ENCODE peak calls at places on chromosomes 3 and 15, in six cellular contexts. G, S, A, D, O and C are unnamed samples.
A peak's percentile ranks its signal among the peaks of the same experiment; 100 is the strongest.

GRCh38 chr15:44584162-44584749 is 47.3 kb downstream of the EIF3J start:
- DNase-seq in O (no peak), D (peak; percentile 47), S (no peak), A (peak; percentile 74), G (no peak), C (peak; percentile 19)

GRCh38 chr3:64880926-64881325 is 193.1 kb upstream of the ADAMTS9 start:
- DNase-seq in D (no peak), G (no peak), A (no peak), O (no peak), S (no peak), C (no peak)

GRCh38 chr15:94280301-94280700 is 48.9 kb downstream of the MCTP2 start:
- DNase-seq in O (no peak), S (no peak), A (no peak), G (no peak), D (no peak), C (no peak)

GRCh38 chr3:179026636-179027035 is 45.0 kb downstream of the ZMAT3 start:
- DNase-seq in O (no peak), A (no peak), S (no peak), G (no peak), D (no peak), C (peak; percentile 56)

GRCh38 chr15:98896002-98896721 is 111.4 kb downstream of the PGPEP1L start:
- DNase-seq in O (no peak), A (no peak), S (no peak), D (no peak), G (no peak), C (peak; percentile 88)

GRCh38 chr15:101578443-101578894 is 73.7 kb downstream of the TM2D3 start:
- DNase-seq in S (no peak), G (no peak), D (peak; percentile 63), O (no peak), A (no peak), C (peak; percentile 32)

GRCh38 chr3:9746330-9746729 is 3.4 kb upstream of the OGG1 start:
- DNase-seq in O (no peak), D (no peak), S (peak; percentile 76), G (no peak), A (no peak), C (peak; percentile 77)

GRCh38 chr15:33789141-33789540 is 179.2 kb upstream of the CHRM5 start:
- DNase-seq in S (peak; percentile 5), O (no peak), A (no peak), D (no peak), G (no peak), C (peak; percentile 46)

GRCh38 chr3:155661730-155662129 is 83.1 kb downstream of the PLCH1 start:
- DNase-seq in O (no peak), D (no peak), S (no peak), G (no peak), A (no peak), C (no peak)

GRCh38 chr3:170040283-170040907 is 2.6 kb downstream of the GPR160 start:
- DNase-seq in D (peak; percentile 31), A (no peak), O (no peak), S (no peak), G (no peak), C (no peak)

GRCh38 chr3:83729576-83729975 is 1229.2 kb upstream of the CADM2 start:
- DNase-seq in D (no peak), O (no peak), A (no peak), G (no peak), S (no peak), C (no peak)

GRCh38 chr3:45557886-45558285 is 36.7 kb upstream of the LIMD1 start:
- DNase-seq in O (no peak), S (no peak), G (no peak), D (no peak), A (no peak), C (no peak)

GRCh38 chr3:31645233-31645632 is 112.5 kb downstream of the STT3B start:
- DNase-seq in S (no peak), G (no peak), O (peak; percentile 61), D (no peak), A (no peak), C (no peak)

GRCh38 chr3:171809513-171810277 is 588 bp downstream of the PLD1 start:
- DNase-seq in O (peak; percentile 93), A (peak; percentile 68), S (no peak), G (peak; percentile 88), D (peak; percentile 81), C (peak; percentile 89)

GRCh38 chr3:69079269-69080159 is 651 bp downstream of the UBA3 start:
- DNase-seq in D (no peak), A (no peak), G (no peak), S (no peak), O (peak; percentile 56), C (peak; percentile 21)

GRCh38 chr3:94173667-94174434 is 111.0 kb downstream of the NSUN3 start:
- DNase-seq in G (no peak), D (no peak), A (no peak), S (no peak), O (no peak), C (no peak)

GRCh38 chr3:120064641-120065040 is 29.6 kb downstream of the GSK3B start:
- DNase-seq in O (no peak), S (no peak), A (no peak), G (no peak), D (no peak), C (no peak)

GRCh38 chr3:187368251-187368733 is at the start of gene RTP4:
- DNase-seq in G (peak; percentile 50), O (no peak), D (peak; percentile 53), S (no peak), A (peak; percentile 65), C (peak; percentile 78)

GRCh38 chr3:118080886-118081285 is 953.8 kb downstream of the IGSF11 start:
- DNase-seq in S (no peak), D (no peak), O (no peak), G (no peak), A (no peak), C (no peak)

GRCh38 chr15:96359772-96360498 is 29.4 kb downstream of the NR2F2 start:
- DNase-seq in A (no peak), S (no peak), O (no peak), D (no peak), G (no peak), C (peak; percentile 64)

GRCh38 chr3:159911664-159912037 is 77.0 kb upstream of the IL12A start:
- DNase-seq in S (no peak), O (no peak), D (no peak), A (no peak), G (no peak), C (no peak)

GRCh38 chr15:83284563-83285283 is at the start of gene BNC1:
- DNase-seq in D (no peak), O (no peak), S (no peak), A (no peak), G (no peak), C (peak; percentile 38)

GRCh38 chr3:79039192-79039591 is 728.6 kb downstream of the ROBO1 start:
- DNase-seq in A (no peak), D (no peak), O (no peak), S (no peak), G (no peak), C (peak; percentile 33)

GRCh38 chr3:5102532-5102931 is 19.6 kb upstream of the ARL8B start:
- DNase-seq in G (no peak), A (no peak), S (no peak), O (no peak), D (no peak), C (no peak)

GRCh38 chr3:68699541-68699940 is 232.8 kb downstream of the TAFA4 start:
- DNase-seq in O (no peak), A (no peak), G (no peak), S (no peak), D (no peak), C (no peak)

GRCh38 chr15:43998607-43999006 is 171.8 kb downstream of the WDR76 start:
- DNase-seq in A (no peak), G (peak; percentile 45), O (no peak), S (no peak), D (peak; percentile 55), C (peak; percentile 52)

GRCh38 chr3:139113231-139113749 is 68.6 kb upstream of the PRR23C start:
- DNase-seq in O (no peak), D (no peak), S (no peak), A (no peak), G (no peak), C (no peak)

GRCh38 chr15:89130194-89130593 is 41.9 kb downstream of the ABHD2 start:
- DNase-seq in D (no peak), S (no peak), G (no peak), O (no peak), A (no peak), C (no peak)

GRCh38 chr15:101047301-101047781 is 128.2 kb downstream of the LRRK1 start:
- DNase-seq in S (no peak), O (no peak), G (peak; percentile 2), D (peak; percentile 12), A (peak; percentile 32), C (peak; percentile 49)

DNA sequence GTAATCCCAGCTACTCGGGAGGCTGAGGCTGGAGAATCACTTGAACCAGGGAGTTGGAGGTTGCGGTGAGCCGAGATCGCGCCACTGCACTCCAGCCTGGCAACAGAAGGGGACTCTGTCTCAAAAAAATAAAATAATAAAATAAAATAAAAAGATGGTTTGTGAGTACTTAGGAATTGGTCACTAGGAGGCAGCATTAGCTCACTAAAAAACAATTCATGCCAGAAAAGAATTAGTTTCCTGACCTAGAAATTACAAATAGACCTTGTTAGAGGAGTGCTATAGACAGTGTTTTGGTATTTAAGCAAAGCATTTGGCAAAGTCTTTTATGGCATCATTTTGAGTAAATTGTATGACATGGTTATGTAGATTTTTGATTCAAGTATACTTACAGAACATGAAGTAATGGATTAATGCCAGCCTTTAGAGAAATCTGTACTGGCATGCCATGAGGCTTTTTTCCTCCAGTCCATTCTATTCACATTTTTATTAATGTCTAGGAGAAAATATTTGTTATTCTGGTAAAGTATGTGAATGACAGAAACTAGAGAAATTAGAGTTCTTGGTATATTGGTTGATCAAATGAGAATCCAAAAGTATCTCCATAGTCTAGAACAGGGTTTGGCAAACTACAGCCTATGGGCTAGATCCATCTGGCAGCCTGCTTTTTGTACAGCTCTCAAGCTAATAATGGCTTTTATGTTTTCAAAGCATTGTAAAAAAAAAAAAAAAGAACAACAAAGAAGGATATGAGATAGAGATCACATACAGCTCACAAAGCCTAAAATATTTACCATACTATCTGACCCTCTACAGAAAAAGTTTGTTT is 81.6 kb downstream of the LRRC49 start:
- DNase-seq in S (peak; percentile 57), D (no peak), A (no peak), G (no peak), O (no peak), C (peak; percentile 69)
- TF ChIP-seq CTCF in S (peak; percentile 31), D (peak; percentile 22), A (no peak), G (no peak), O (peak; percentile 20), C (peak; percentile 52)

GRCh38 chr15:92395176-92395521 is 1.5 kb downstream of the ST8SIA2 start:
- DNase-seq in D (no peak), G (no peak), O (no peak), A (no peak), S (no peak), C (no peak)
- H3K4me3 ChIP-seq in D (peak overlapping the region; percentile 20), G (peak overlapping the region; percentile 59), O (peak overlapping the region; percentile 61), A (no peak overlapping the region), S (no peak overlapping the region), C (no peak overlapping the region)

DNA sequence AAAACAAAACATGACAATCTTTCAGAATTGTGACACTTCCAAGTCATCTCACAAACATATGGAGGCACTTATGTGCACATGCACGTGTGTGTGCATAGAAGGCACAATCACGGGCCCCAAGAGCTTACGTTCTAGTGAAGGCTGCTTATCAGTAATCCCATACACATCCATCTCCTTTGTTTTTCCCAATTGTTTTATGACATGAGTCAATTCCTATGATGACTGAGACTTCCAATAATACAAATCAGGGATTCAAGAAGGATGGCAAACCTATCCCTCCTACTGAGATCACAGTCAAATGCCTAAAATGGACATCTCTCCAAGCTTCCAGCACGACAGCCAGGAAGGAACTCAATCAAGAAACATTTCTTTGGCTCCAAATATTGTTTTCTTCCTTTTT is 11.5 kb downstream of the LDHAL6B start:
- DNase-seq in D (no peak), A (no peak), O (no peak), S (no peak), G (no peak), C (no peak)
- TF ChIP-seq CTCF in D (no peak), A (no peak), O (no peak), S (no peak), G (no peak), C (no peak)

GRCh38 chr3:73622135-73622534 is 2.6 kb downstream of the PDZRN3 start:
- DNase-seq in O (peak; percentile 78), A (no peak), D (peak; percentile 49), S (no peak), G (peak; percentile 78), C (peak; percentile 68)
- H3K4me3 ChIP-seq in O (peak overlapping the region; percentile 81), A (no peak overlapping the region), D (peak overlapping the region; percentile 44), S (peak overlapping the region; percentile 85), G (peak overlapping the region; percentile 65), C (peak overlapping the region; percentile 63)